ENCODE peak calls at places on chromosomes 1 and 21, in four cellular contexts. T is fibroblast of pulmonary artery, F is foreskin fibroblast, R is PC-3. U is an unnamed sample.

GRCh38 chr1:225651376-225651871 is 1.5 kb downstream of the ENAH start:
- DNase-seq in T (peak; percentile 58), F (no peak), R (peak; percentile 63), U (peak; percentile 51)

GRCh38 chr1:86765073-86765472 is 60.7 kb downstream of the SH3GLB1 start:
- DNase-seq in T (no peak), F (no peak), R (no peak), U (no peak)

GRCh38 chr1:64343105-64343960 is 126.6 kb upstream of the CACHD1 start:
- DNase-seq in F (peak; percentile 76), R (peak; percentile 99), T (peak; percentile 61), U (peak; percentile 59)

GRCh38 chr1:30188329-30188728 is 535.1 kb downstream of the MATN1 start:
- DNase-seq in F (no peak), T (no peak), R (no peak), U (no peak)

GRCh38 chr1:112985123-112985522 is 29.1 kb upstream of the SLC16A1 start:
- DNase-seq in T (no peak), F (no peak), R (no peak), U (no peak)

GRCh38 chr1:31569773-31570172 is 6.5 kb upstream of the TINAGL1 start:
- DNase-seq in F (no peak), R (no peak), T (no peak), U (no peak)

GRCh38 chr1:2373551-2374259 is 17.6 kb downstream of the MORN1 start:
- DNase-seq in F (no peak), R (no peak), T (no peak), U (no peak)

GRCh38 chr1:82399093-82399492 is 598.4 kb downstream of the ADGRL2 start:
- DNase-seq in T (peak; percentile 48), R (no peak), F (peak; percentile 42), U (no peak)

GRCh38 chr1:228902781-228903572 is 167.7 kb downstream of the RHOU start:
- DNase-seq in R (peak; percentile 99), F (peak; percentile 97), T (peak; percentile 100), U (peak; percentile 99)

GRCh38 chr1:197526736-197527371 is 248.4 kb downstream of the DENND1B start:
- DNase-seq in F (no peak), R (peak; percentile 43), T (peak; percentile 57), U (peak; percentile 47)

GRCh38 chr1:204331847-204332487 is 27.8 kb downstream of the PLEKHA6 start:
- DNase-seq in F (no peak), R (no peak), T (no peak), U (no peak)

GRCh38 chr1:80457409-80457808 is 1343.3 kb upstream of the ADGRL2 start:
- DNase-seq in R (no peak), F (no peak), T (peak; percentile 33), U (no peak)

GRCh38 chr1:47852006-47852686 is 145.0 kb downstream of the TRABD2B start:
- DNase-seq in R (no peak), T (no peak), F (no peak), U (no peak)

GRCh38 chr1:29648798-29649374 is 412.6 kb downstream of the PTPRU start:
- DNase-seq in T (no peak), F (no peak), R (no peak), U (no peak)

GRCh38 chr1:115493834-115494233 is 147.9 kb upstream of the VANGL1 start:
- DNase-seq in R (no peak), T (no peak), F (no peak), U (no peak)

GRCh38 chr1:204360314-204360713 is 585 bp upstream of the PLEKHA6 start:
- DNase-seq in T (no peak), F (no peak), R (no peak), U (no peak)

GRCh38 chr1:9004731-9005708 is 21.2 kb downstream of the SLC2A7 start:
- DNase-seq in T (peak; percentile 86), R (peak; percentile 84), F (peak; percentile 74), U (peak; percentile 87)

GRCh38 chr1:200030791-200031190 is 3.3 kb downstream of the NR5A2 start:
- DNase-seq in T (no peak), R (no peak), F (no peak), U (no peak)

GRCh38 chr1:31714442-31715096 is 10.8 kb upstream of the COL16A1 start:
- DNase-seq in F (peak; percentile 71), R (peak; percentile 57), T (peak; percentile 61), U (peak; percentile 74)

GRCh38 chr21:26845066-26845749 is at the start of gene ADAMTS1:
- DNase-seq in R (peak; percentile 76), F (peak; percentile 92), T (peak; percentile 91), U (peak; percentile 88)

GRCh38 chr1:63547621-63548294 is 24.4 kb downstream of the EFCAB7 start:
- DNase-seq in R (no peak), F (no peak), T (peak; percentile 21), U (peak; percentile 96)

GRCh38 chr1:167922023-167922422 is 8.1 kb upstream of the ADCY10 start:
- DNase-seq in T (peak; percentile 63), R (no peak), F (peak; percentile 28), U (peak; percentile 44)

GRCh38 chr1:33140153-33141149 is 41.4 kb downstream of the TRIM62 start:
- DNase-seq in R (peak; percentile 18), T (no peak), F (no peak), U (peak; percentile 25)

GRCh38 chr21:19684328-19684727 is 1280.7 kb upstream of the TMPRSS15 start:
- DNase-seq in F (no peak), T (no peak), R (no peak), U (no peak)

GRCh38 chr1:172484252-172484651 is 40.4 kb upstream of the PIGC start:
- DNase-seq in F (no peak), T (no peak), R (peak; percentile 98), U (no peak)

GRCh38 chr21:46600305-46600704 is 4.6 kb downstream of the S100B start:
- DNase-seq in F (no peak), T (no peak), R (no peak), U (no peak)

GRCh38 chr1:109689844-109690405 is 2.3 kb downstream of the GSTM1 start:
- DNase-seq in T (no peak), F (no peak), R (no peak), U (no peak)

GRCh38 chr1:29453502-29454240 is 217.3 kb downstream of the PTPRU start:
- DNase-seq in T (peak; percentile 63), F (peak; percentile 8), R (peak; percentile 62), U (peak; percentile 53)

GRCh38 chr1:227234998-227235405 is 83.3 kb downstream of the CDC42BPA start:
- DNase-seq in F (peak; percentile 58), T (peak; percentile 82), R (peak; percentile 95), U (peak; percentile 76)

GRCh38 chr1:178278135-178278534 is 184.2 kb downstream of the RASAL2 start:
- DNase-seq in T (peak; percentile 32), R (no peak), F (no peak), U (no peak)

GRCh38 chr21:32061755-32062154 is 188.9 kb downstream of the HUNK start:
- DNase-seq in F (no peak), T (no peak), R (no peak), U (no peak)

GRCh38 chr1:59669752-59670312 is 144.9 kb upstream of the HOOK1 start:
- DNase-seq in F (peak; percentile 79), T (peak; percentile 49), R (no peak), U (peak; percentile 74)

GRCh38 chr1:241518447-241519307 is 878 bp downstream of the FH start:
- DNase-seq in T (peak; percentile 23), R (peak; percentile 41), F (no peak), U (peak; percentile 23)

GRCh38 chr1:94792876-94793605 is 27.1 kb upstream of the SLC44A3 start:
- DNase-seq in F (peak; percentile 65), T (peak; percentile 68), R (no peak), U (peak; percentile 86)

GRCh38 chr21:33824156-33824941 is 91.3 kb downstream of the ATP5PO start:
- DNase-seq in R (no peak), F (no peak), T (no peak), U (no peak)
- TF ChIP-seq CTCF in R (no peak), F (no peak), T (no peak), U (no peak)

GRCh38 chr21:41865002-41865777 is 14.0 kb downstream of the PRDM15 start:
- DNase-seq in R (no peak), F (no peak), T (no peak), U (no peak)
- H3K4me3 ChIP-seq in R (no peak overlapping the region), F (no peak overlapping the region), T (no peak overlapping the region), U (no peak overlapping the region)

GRCh38 chr1:79380078-79380477 is 373.5 kb upstream of the ADGRL4 start:
- DNase-seq in F (no peak), R (no peak), T (no peak), U (no peak)
- TF ChIP-seq CTCF in F (no peak), R (peak; percentile 36), T (no peak), U (no peak)

DNA sequence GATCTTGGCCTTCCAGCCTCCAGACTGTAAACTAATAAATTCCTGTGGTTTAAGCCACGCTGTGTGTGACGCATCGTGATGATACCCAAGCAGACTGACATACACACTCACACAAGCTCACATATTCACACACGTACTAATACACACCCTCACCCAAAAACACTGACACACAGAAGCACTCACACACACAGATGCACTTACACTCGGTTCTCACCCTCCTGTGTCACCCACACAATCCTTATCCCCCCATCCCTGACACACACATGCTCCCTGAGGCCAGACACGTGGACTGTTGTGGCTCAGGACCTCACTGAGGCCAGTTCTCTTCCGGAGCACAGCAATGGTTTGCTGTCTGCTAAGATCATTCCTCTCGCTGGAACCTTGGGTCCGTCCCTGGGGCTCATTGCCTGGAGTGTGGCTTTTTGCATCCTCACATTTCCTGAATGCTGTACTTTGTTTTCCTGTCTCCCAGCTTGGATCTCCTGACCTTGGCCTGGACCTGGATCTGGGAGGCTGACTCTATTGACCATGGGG is 76.9 kb upstream of the LYST start:
- DNase-seq in T (peak; percentile 79), R (peak; percentile 84), F (peak; percentile 92), U (peak; percentile 96)
- H3K4me3 ChIP-seq in T (no peak overlapping the region), R (no peak overlapping the region), F (no peak overlapping the region), U (no peak overlapping the region)

GRCh38 chr1:26035203-26035958 is 10.5 kb downstream of the SLC30A2 start:
- DNase-seq in T (peak; percentile 89), F (peak; percentile 89), R (peak; percentile 89), U (peak; percentile 86)
- TF ChIP-seq CTCF in T (no peak), F (no peak), R (peak; percentile 16), U (no peak)

GRCh38 chr21:18164933-18165332 is 79.7 kb upstream of the CHODL start:
- DNase-seq in T (no peak), F (no peak), R (peak; percentile 2), U (no peak)
- H3K4me3 ChIP-seq in T (no peak overlapping the region), F (no peak overlapping the region), R (no peak overlapping the region), U (no peak overlapping the region)

GRCh38 chr1:61079898-61080336 is 2.4 kb upstream of the NFIA start:
- DNase-seq in R (peak; percentile 85), F (peak; percentile 82), T (peak; percentile 95), U (peak; percentile 91)
- TF ChIP-seq CTCF in R (peak; percentile 63), F (peak; percentile 14), T (peak; percentile 35), U (peak; percentile 39)

GRCh38 chr1:221102206-221102605 is 223.0 kb downstream of the HLX start:
- DNase-seq in F (no peak), T (no peak), R (peak; percentile 30), U (no peak)
- H3K4me3 ChIP-seq in F (no peak overlapping the region), T (no peak overlapping the region), R (no peak overlapping the region), U (no peak overlapping the region)